ENCODE peak calls at places on chromosome 18, in nine cellular contexts. J is adrenal gland, U is fibroblast of pulmonary artery, S is psoas muscle, W is fibroblast of lung, G is A549, C is spleen, B is endodermal cell, M is left lung. X is an unnamed sample.

GRCh38 chr18:43774497-43774896 is 497.2 kb upstream of the SYT4 start:
- DNase-seq in J (no peak), U (no peak), S (no peak), W (no peak), G (no peak), C (no peak), B (no peak), M (no peak), X (no peak)

GRCh38 chr18:37578886-37579513 is 13.4 kb upstream of the CELF4 start:
- DNase-seq in J (peak), U (peak), S (no peak), W (peak), G (peak), C (no peak), B (peak), M (no peak), X (no peak)

GRCh38 chr18:23515911-23516546 is 12.7 kb downstream of the RMC1 start:
- DNase-seq in J (peak), U (peak), S (peak), W (peak), G (peak), C (peak), B (peak), M (no peak), X (peak)

GRCh38 chr18:14928396-14928795 is 180.4 kb downstream of the ANKRD30B start:
- DNase-seq in J (no peak), U (no peak), S (no peak), W (no peak), G (no peak), C (no peak), B (no peak), M (no peak), X (no peak)

GRCh38 chr18:78730564-78731422 is 248.8 kb upstream of the SALL3 start:
- DNase-seq in J (no peak), U (no peak), S (no peak), W (no peak), G (no peak), C (peak), B (peak), M (peak), X (no peak)

GRCh38 chr18:21004721-21005120 is 106.9 kb downstream of the ROCK1 start:
- DNase-seq in J (no peak), U (peak), S (no peak), W (peak), G (no peak), C (no peak), B (no peak), M (no peak), X (no peak)

GRCh38 chr18:50820901-50821520 is 1.2 kb upstream of the MRO start:
- DNase-seq in J (no peak), U (no peak), S (no peak), W (no peak), G (no peak), C (no peak), B (no peak), M (no peak), X (no peak)

GRCh38 chr18:53457068-53457467 is 767.4 kb downstream of the MBD2 start:
- DNase-seq in J (no peak), U (no peak), S (no peak), W (no peak), G (no peak), C (no peak), B (no peak), M (no peak), X (no peak)

GRCh38 chr18:4058179-4058578 is 396.9 kb downstream of the DLGAP1 start:
- DNase-seq in J (no peak), U (no peak), S (no peak), W (no peak), G (no peak), C (no peak), B (no peak), M (no peak), X (no peak)

GRCh38 chr18:22168360-22168921 is 948 bp upstream of the GATA6 start:
- DNase-seq in J (peak), U (peak), S (no peak), W (peak), G (peak), C (no peak), B (peak), M (no peak), X (no peak)
- TF ChIP-seq CTCF in J (peak), U (peak), S (no peak), W (peak), G (no peak), C (no peak), B (peak), M (no peak), X (no peak)

GRCh38 chr18:67194886-67195285 is 321.6 kb downstream of the DSEL start:
- DNase-seq in J (no peak), U (no peak), S (no peak), W (no peak), G (no peak), C (no peak), B (peak), M (no peak), X (no peak)

DNA sequence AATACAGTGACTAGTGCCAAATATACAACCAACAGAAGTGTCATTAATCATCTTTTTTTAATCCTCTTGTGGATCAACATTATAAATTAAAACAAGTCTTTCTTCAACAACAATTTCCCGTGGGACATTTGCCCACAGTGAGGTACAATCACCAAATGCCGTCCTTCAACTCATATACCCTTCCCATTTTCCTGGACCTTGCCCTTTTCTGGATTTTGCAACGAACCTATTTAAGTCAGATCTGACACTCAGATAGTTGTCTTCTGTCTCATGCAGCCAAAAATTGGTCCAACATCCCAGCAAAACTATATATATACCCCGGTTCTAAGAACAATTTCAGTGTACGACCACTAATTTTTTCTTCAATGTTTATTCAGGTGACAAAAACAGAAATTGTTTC is 324.0 kb downstream of the DSEL start:
- DNase-seq in J (no peak), U (no peak), S (no peak), W (no peak), G (no peak), C (no peak), B (no peak), M (no peak), X (no peak)
- TF ChIP-seq CTCF in J (no peak), U (no peak), S (no peak), W (no peak), G (no peak), C (no peak), B (no peak), M (no peak), X (no peak)

DNA sequence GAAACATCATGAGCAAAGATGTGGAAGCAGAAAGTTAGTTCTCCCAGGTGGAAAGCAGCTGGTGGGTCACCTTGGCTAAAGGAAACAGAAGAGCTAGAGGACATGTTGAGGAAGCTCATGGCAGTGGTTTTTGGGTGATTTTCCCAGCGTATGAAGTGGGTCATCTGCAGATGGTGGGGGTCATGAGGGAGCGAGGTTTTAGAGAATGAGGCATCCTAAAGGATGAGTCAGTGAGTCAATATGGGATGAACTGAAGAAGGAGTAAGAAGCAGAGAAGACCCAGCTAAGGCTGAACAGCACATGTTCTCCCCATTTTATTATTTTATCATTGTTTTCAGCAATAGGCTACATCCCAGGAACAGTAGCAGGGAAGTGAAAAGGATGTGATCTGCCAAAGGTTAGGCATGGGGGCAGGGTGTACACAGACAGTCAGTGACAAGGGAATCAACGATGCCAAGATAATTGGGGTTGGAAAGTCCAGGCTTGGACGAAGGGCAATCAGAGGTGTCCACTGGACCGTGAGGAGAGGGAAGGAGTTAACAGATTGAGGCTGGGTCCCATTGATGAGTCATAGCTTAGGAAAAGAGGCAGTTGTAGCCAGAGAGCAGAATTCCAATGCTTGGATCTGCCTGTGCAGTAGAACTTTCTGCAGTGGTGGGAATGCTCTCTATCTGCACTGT is 289.3 kb upstream of the RAB12 start:
- DNase-seq in J (no peak), U (no peak), S (no peak), W (no peak), G (no peak), C (no peak), B (no peak), M (no peak), X (no peak)
- TF ChIP-seq CTCF in J (no peak), U (no peak), S (no peak), W (no peak), G (no peak), C (no peak), B (no peak), M (no peak), X (no peak)

GRCh38 chr18:69944434-69944833 is 3.2 kb downstream of the CD226 start:
- DNase-seq in J (no peak), U (no peak), S (no peak), W (no peak), G (no peak), C (no peak), B (no peak), M (no peak), X (no peak)

GRCh38 chr18:69943021-69943420 is 4.7 kb downstream of the CD226 start:
- DNase-seq in J (no peak), U (no peak), S (no peak), W (no peak), G (no peak), C (no peak), B (no peak), M (no peak), X (no peak)

GRCh38 chr18:69936191-69936558 is 11.5 kb downstream of the CD226 start:
- DNase-seq in J (peak), U (peak), S (no peak), W (peak), G (no peak), C (no peak), B (no peak), M (no peak), X (no peak)

GRCh38 chr18:69945220-69946114 is 2.2 kb downstream of the CD226 start:
- DNase-seq in J (no peak), U (no peak), S (no peak), W (no peak), G (no peak), C (no peak), B (no peak), M (no peak), X (no peak)

DNA sequence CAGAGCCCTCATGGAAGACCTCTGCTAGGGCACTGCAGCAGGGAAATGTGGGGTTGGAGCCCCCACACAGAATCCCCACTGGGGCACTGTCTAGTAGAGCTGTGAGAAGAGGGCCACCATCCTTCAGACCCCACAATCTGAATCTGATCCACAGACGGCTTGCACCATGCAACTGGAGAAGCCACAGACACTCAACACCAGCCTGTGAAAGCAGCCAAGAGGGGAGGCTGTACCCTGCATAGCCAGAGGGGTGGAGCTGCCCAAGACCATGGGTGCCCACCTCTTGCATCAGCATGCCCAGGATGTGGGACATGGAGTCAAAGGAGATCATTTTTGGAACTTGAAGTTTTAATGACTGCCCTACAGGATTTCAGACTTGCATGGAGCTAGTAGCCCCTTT is 6.5 kb downstream of the CD226 start:
- DNase-seq in J (no peak), U (no peak), S (no peak), W (no peak), G (no peak), C (no peak), B (no peak), M (no peak), X (no peak)
- TF ChIP-seq CTCF in J (no peak), U (no peak), S (no peak), W (no peak), G (no peak), C (no peak), B (no peak), M (no peak), X (no peak)

DNA sequence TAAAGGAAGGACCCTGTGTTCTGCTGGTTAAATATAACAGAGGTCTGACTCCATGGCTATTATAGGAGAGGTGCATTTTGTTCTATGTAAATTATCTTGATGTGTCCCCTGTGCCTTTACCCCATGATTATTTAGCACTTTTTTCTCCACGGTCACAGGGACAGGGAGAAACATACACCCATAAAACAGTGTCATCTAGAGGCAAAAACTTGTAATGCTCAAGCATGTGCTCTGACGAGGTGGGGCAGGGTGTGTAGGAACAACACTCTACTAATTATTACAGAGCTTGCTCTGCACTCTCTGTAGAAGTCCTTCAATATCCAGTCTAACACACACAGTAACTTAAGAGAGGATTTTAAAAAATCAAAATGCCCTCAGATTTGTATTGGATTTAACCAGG is 187.9 kb downstream of the NEDD4L start:
- DNase-seq in J (no peak), U (no peak), S (no peak), W (no peak), G (peak), C (no peak), B (no peak), M (no peak), X (no peak)
- TF ChIP-seq CTCF in J (peak), U (peak), S (peak), W (peak), G (peak), C (no peak), B (peak), M (no peak), X (no peak)